ENCODE peak calls at places on chromosomes 6 and 20, in nine cellular contexts. O is RCC 7860; L is stimulated activated naive CD4-positive, alpha-beta T cell; Z is foreskin fibroblast; I is endodermal cell; R is CD8-positive, alpha-beta T cell; K is K562; X is amniotic epithelial cell; E is B cell. G is an unnamed sample.

GRCh38 chr6:157528931-157529653 is 148.1 kb downstream of the ZDHHC14 start:
- DNase-seq in O (peak), L (no peak), Z (no peak), I (no peak), R (no peak), K (no peak), X (peak), E (no peak), G (no peak)

GRCh38 chr6:167507376-167507961 is 182.6 kb downstream of the TTLL2 start:
- DNase-seq in O (no peak), L (no peak), Z (no peak), I (no peak), R (no peak), K (no peak), X (no peak), E (no peak), G (no peak)

GRCh38 chr20:20843982-20844381 is 131.5 kb upstream of the RALGAPA2 start:
- DNase-seq in O (no peak), L (no peak), Z (no peak), I (peak), R (no peak), K (no peak), X (no peak), E (no peak), G (no peak)

GRCh38 chr6:46626228-46626909 is 26.2 kb downstream of the CYP39A1 start:
- DNase-seq in O (no peak), L (no peak), Z (peak), I (no peak), R (no peak), K (no peak), X (peak), E (no peak), G (peak)

GRCh38 chr6:13355969-13356368 is 27.6 kb upstream of the TBC1D7 start:
- DNase-seq in O (no peak), L (no peak), Z (no peak), I (no peak), R (peak), K (no peak), X (no peak), E (peak), G (no peak)

GRCh38 chr6:121523628-121524027 is 88.2 kb downstream of the GJA1 start:
- DNase-seq in O (no peak), L (no peak), Z (peak), I (no peak), R (no peak), K (no peak), X (peak), E (no peak), G (no peak)

GRCh38 chr20:50169329-50169823 is 15.9 kb upstream of the PEDS1 start:
- DNase-seq in O (peak), L (peak), Z (peak), I (peak), R (peak), K (peak), X (peak), E (peak), G (peak)

GRCh38 chr6:435442-436307 is 44.1 kb downstream of the IRF4 start:
- DNase-seq in O (no peak), L (no peak), Z (peak), I (no peak), R (no peak), K (no peak), X (no peak), E (no peak), G (no peak)

GRCh38 chr6:107488875-107489635 is 862 bp upstream of the SOBP start:
- DNase-seq in O (no peak), L (no peak), Z (peak), I (peak), R (peak), K (peak), X (no peak), E (peak), G (no peak)

GRCh38 chr6:101114703-101115102 is 233.6 kb upstream of the ASCC3 start:
- DNase-seq in O (peak), L (no peak), Z (peak), I (no peak), R (no peak), K (no peak), X (peak), E (no peak), G (peak)

GRCh38 chr20:64080013-64080812 is at the start of gene OPRL1:
- DNase-seq in O (no peak), L (peak), Z (peak), I (no peak), R (peak), K (no peak), X (no peak), E (peak), G (no peak)

G was measured in NCI-H2081.